ENCODE peak calls at places on chromosomes 12 and 14, in eight cellular contexts. V is lower lobe of right lung, T is GM20000, C is NCI-H460, D is adipocyte, Y is astrocyte of the spinal cord, G is MV-4-11, X is GM12891. P is an unnamed sample.

GRCh38 chr12:107360472-107360871 is 267.1 kb upstream of the CRY1 start:
- DNase-seq in V (no peak), T (no peak), C (no peak), D (no peak), Y (no peak), G (no peak), X (no peak), P (no peak)

GRCh38 chr14:32203928-32204357 is 874 bp upstream of the RNU6-8 start:
- DNase-seq in V (no peak), T (no peak), C (no peak), D (peak; percentile 22), Y (no peak), G (no peak), X (no peak), P (no peak)

GRCh38 chr14:79018846-79019245 is 848.7 kb downstream of the NRXN3 start:
- DNase-seq in V (no peak), T (no peak), C (no peak), D (no peak), Y (peak; percentile 73), G (no peak), X (no peak), P (no peak)

GRCh38 chr12:89411846-89412245 is 59.5 kb upstream of the DUSP6 start:
- DNase-seq in V (no peak), T (no peak), C (no peak), D (no peak), Y (no peak), G (no peak), X (no peak), P (no peak)

GRCh38 chr12:124742702-124743101 is 121.0 kb downstream of the SCARB1 start:
- DNase-seq in V (no peak), T (no peak), C (no peak), D (no peak), Y (no peak), G (no peak), X (no peak), P (no peak)

GRCh38 chr14:90642239-90642717 is 174.0 kb downstream of the TTC7B start:
- DNase-seq in V (no peak), T (no peak), C (no peak), D (peak; percentile 55), Y (peak; percentile 57), G (no peak), X (no peak), P (no peak)

GRCh38 chr14:91390165-91390778 is 27.3 kb downstream of the CCDC88C start:
- DNase-seq in V (no peak), T (no peak), C (no peak), D (no peak), Y (no peak), G (no peak), X (no peak), P (no peak)

GRCh38 chr12:122226366-122227222 is 742 bp upstream of the DIABLO start:
- DNase-seq in V (no peak), T (no peak), C (no peak), D (no peak), Y (no peak), G (no peak), X (no peak), P (peak; percentile 74)

GRCh38 chr12:81263072-81263471 is 185.2 kb downstream of the ACSS3 start:
- DNase-seq in V (no peak), T (no peak), C (no peak), D (no peak), Y (no peak), G (no peak), X (no peak), P (no peak)

GRCh38 chr14:103031956-103032355 is 25.4 kb downstream of the CDC42BPB start:
- DNase-seq in V (no peak), T (no peak), C (no peak), D (no peak), Y (no peak), G (no peak), X (no peak), P (no peak)

GRCh38 chr12:123754041-123754757 is 7.9 kb upstream of the DNAH10 start:
- DNase-seq in V (no peak), T (no peak), C (no peak), D (no peak), Y (no peak), G (no peak), X (no peak), P (no peak)

GRCh38 chr14:59283380-59283779 is 94.9 kb downstream of the DAAM1 start:
- DNase-seq in V (no peak), T (no peak), C (peak; percentile 70), D (peak; percentile 58), Y (peak; percentile 33), G (no peak), X (no peak), P (no peak)

GRCh38 chr12:65232490-65233077 is 45.9 kb upstream of the MSRB3 start:
- DNase-seq in V (no peak), T (peak; percentile 9), C (peak; percentile 16), D (peak; percentile 69), Y (peak; percentile 61), G (no peak), X (no peak), P (no peak)